ENCODE peak calls at places on chromosomes 7 and 10, in eight cellular contexts. One of them, this sample, is unnamed.

GRCh38 chr10:78589687-78590086 is 479.1 kb upstream of the ZMIZ1 start:
- DNase-seq in effector memory CD8-positive, alpha-beta T cell: no peak
- DNase-seq in left colon: no peak
- DNase-seq in psoas muscle: no peak
- DNase-seq in GM04503: no peak
- DNase-seq in GM13976: no peak
- DNase-seq in iPS-NIHi11: no peak
- DNase-seq in astrocyte of the spinal cord: no peak
- DNase-seq in this sample: no peak

GRCh38 chr7:96167424-96167823 is 154.5 kb downstream of the SLC25A13 start:
- DNase-seq in effector memory CD8-positive, alpha-beta T cell: no peak
- DNase-seq in left colon: no peak
- DNase-seq in psoas muscle: no peak
- DNase-seq in GM04503: no peak
- DNase-seq in GM13976: no peak
- DNase-seq in iPS-NIHi11: no peak
- DNase-seq in astrocyte of the spinal cord: no peak
- DNase-seq in this sample: no peak

GRCh38 chr7:116075351-116076145 is 45.0 kb upstream of the TFEC start:
- DNase-seq in effector memory CD8-positive, alpha-beta T cell: no peak
- DNase-seq in left colon: no peak
- DNase-seq in psoas muscle: no peak
- DNase-seq in GM04503: no peak
- DNase-seq in GM13976: no peak
- DNase-seq in iPS-NIHi11: no peak
- DNase-seq in astrocyte of the spinal cord: peak; percentile 45
- DNase-seq in this sample: no peak

GRCh38 chr10:63414481-63415260 is 51.1 kb downstream of the JMJD1C start:
- DNase-seq in effector memory CD8-positive, alpha-beta T cell: no peak
- DNase-seq in left colon: no peak
- DNase-seq in psoas muscle: no peak
- DNase-seq in GM04503: no peak
- DNase-seq in GM13976: no peak
- DNase-seq in iPS-NIHi11: no peak
- DNase-seq in astrocyte of the spinal cord: peak; percentile 47
- DNase-seq in this sample: no peak

GRCh38 chr7:75734586-75735047 is 4.1 kb downstream of the HIP1 start:
- DNase-seq in effector memory CD8-positive, alpha-beta T cell: no peak
- DNase-seq in left colon: no peak
- DNase-seq in psoas muscle: no peak
- DNase-seq in GM04503: no peak
- DNase-seq in GM13976: no peak
- DNase-seq in iPS-NIHi11: no peak
- DNase-seq in astrocyte of the spinal cord: peak; percentile 75
- DNase-seq in this sample: no peak

GRCh38 chr7:47757946-47758371 is 176.0 kb upstream of the TNS3 start:
- DNase-seq in effector memory CD8-positive, alpha-beta T cell: no peak
- DNase-seq in left colon: peak; percentile 40
- DNase-seq in psoas muscle: peak; percentile 72
- DNase-seq in GM04503: peak; percentile 76
- DNase-seq in GM13976: no peak
- DNase-seq in iPS-NIHi11: no peak
- DNase-seq in astrocyte of the spinal cord: peak; percentile 88
- DNase-seq in this sample: no peak

GRCh38 chr7:2647594-2648172 is 15.9 kb downstream of the TTYH3 start:
- DNase-seq in effector memory CD8-positive, alpha-beta T cell: no peak
- DNase-seq in left colon: no peak
- DNase-seq in psoas muscle: no peak
- DNase-seq in GM04503: no peak
- DNase-seq in GM13976: no peak
- DNase-seq in iPS-NIHi11: no peak
- DNase-seq in astrocyte of the spinal cord: no peak
- DNase-seq in this sample: no peak

GRCh38 chr10:99369126-99369525 is 40.0 kb downstream of the CNNM1 start:
- DNase-seq in effector memory CD8-positive, alpha-beta T cell: no peak
- DNase-seq in left colon: no peak
- DNase-seq in psoas muscle: no peak
- DNase-seq in GM04503: no peak
- DNase-seq in GM13976: no peak
- DNase-seq in iPS-NIHi11: no peak
- DNase-seq in astrocyte of the spinal cord: peak; percentile 15
- DNase-seq in this sample: no peak

GRCh38 chr7:148914208-148914777 is 30.2 kb upstream of the EZH2 start:
- DNase-seq in effector memory CD8-positive, alpha-beta T cell: no peak
- DNase-seq in left colon: no peak
- DNase-seq in psoas muscle: no peak
- DNase-seq in GM04503: no peak
- DNase-seq in GM13976: peak; percentile 59
- DNase-seq in iPS-NIHi11: no peak
- DNase-seq in astrocyte of the spinal cord: peak; percentile 74
- DNase-seq in this sample: no peak

GRCh38 chr10:676178-676577 is 13.3 kb downstream of the DIP2C start:
- DNase-seq in effector memory CD8-positive, alpha-beta T cell: no peak
- DNase-seq in left colon: no peak
- DNase-seq in psoas muscle: no peak
- DNase-seq in GM04503: no peak
- DNase-seq in GM13976: no peak
- DNase-seq in iPS-NIHi11: no peak
- DNase-seq in astrocyte of the spinal cord: no peak
- DNase-seq in this sample: no peak

GRCh38 chr7:8391353-8392062 is 41.9 kb upstream of the NXPH1 start:
- DNase-seq in effector memory CD8-positive, alpha-beta T cell: no peak
- DNase-seq in left colon: no peak
- DNase-seq in psoas muscle: no peak
- DNase-seq in GM04503: no peak
- DNase-seq in GM13976: no peak
- DNase-seq in iPS-NIHi11: no peak
- DNase-seq in astrocyte of the spinal cord: no peak
- DNase-seq in this sample: no peak

GRCh38 chr7:117126631-117127030 is 173.3 kb downstream of the ST7 start:
- DNase-seq in effector memory CD8-positive, alpha-beta T cell: no peak
- DNase-seq in left colon: no peak
- DNase-seq in psoas muscle: no peak
- DNase-seq in GM04503: no peak
- DNase-seq in GM13976: no peak
- DNase-seq in iPS-NIHi11: no peak
- DNase-seq in astrocyte of the spinal cord: no peak
- DNase-seq in this sample: no peak

GRCh38 chr7:86598311-86598710 is 45.4 kb upstream of the GRM3 start:
- DNase-seq in effector memory CD8-positive, alpha-beta T cell: no peak
- DNase-seq in left colon: no peak
- DNase-seq in psoas muscle: no peak
- DNase-seq in GM04503: no peak
- DNase-seq in GM13976: no peak
- DNase-seq in iPS-NIHi11: peak; percentile 54
- DNase-seq in astrocyte of the spinal cord: no peak
- DNase-seq in this sample: no peak

GRCh38 chr7:85261341-85261740 is 74.5 kb upstream of the SEMA3D start:
- DNase-seq in effector memory CD8-positive, alpha-beta T cell: no peak
- DNase-seq in left colon: no peak
- DNase-seq in psoas muscle: no peak
- DNase-seq in GM04503: no peak
- DNase-seq in GM13976: no peak
- DNase-seq in iPS-NIHi11: no peak
- DNase-seq in astrocyte of the spinal cord: no peak
- DNase-seq in this sample: no peak

GRCh38 chr7:152597514-152597913 is 78.4 kb downstream of the XRCC2 start:
- DNase-seq in effector memory CD8-positive, alpha-beta T cell: no peak
- DNase-seq in left colon: no peak
- DNase-seq in psoas muscle: no peak
- DNase-seq in GM04503: no peak
- DNase-seq in GM13976: no peak
- DNase-seq in iPS-NIHi11: no peak
- DNase-seq in astrocyte of the spinal cord: no peak
- DNase-seq in this sample: no peak

GRCh38 chr7:15326044-15326644 is 235.7 kb downstream of the AGMO start:
- DNase-seq in effector memory CD8-positive, alpha-beta T cell: no peak
- DNase-seq in left colon: no peak
- DNase-seq in psoas muscle: no peak
- DNase-seq in GM04503: no peak
- DNase-seq in GM13976: peak; percentile 3
- DNase-seq in iPS-NIHi11: peak; percentile 10
- DNase-seq in astrocyte of the spinal cord: peak; percentile 50
- DNase-seq in this sample: no peak

GRCh38 chr10:132104471-132105301 is 38.9 kb downstream of the JAKMIP3 start:
- DNase-seq in effector memory CD8-positive, alpha-beta T cell: no peak
- DNase-seq in left colon: no peak
- DNase-seq in psoas muscle: no peak
- DNase-seq in GM04503: no peak
- DNase-seq in GM13976: no peak
- DNase-seq in iPS-NIHi11: no peak
- DNase-seq in astrocyte of the spinal cord: no peak
- DNase-seq in this sample: no peak

GRCh38 chr10:31759124-31759798 is 169.4 kb downstream of the ARHGAP12 start:
- DNase-seq in effector memory CD8-positive, alpha-beta T cell: peak; percentile 12
- DNase-seq in left colon: peak; percentile 79
- DNase-seq in psoas muscle: peak; percentile 60
- DNase-seq in GM04503: no peak
- DNase-seq in GM13976: peak; percentile 59
- DNase-seq in iPS-NIHi11: peak; percentile 67
- DNase-seq in astrocyte of the spinal cord: peak; percentile 47
- DNase-seq in this sample: peak; percentile 28

GRCh38 chr7:70334883-70335282 is 736.6 kb downstream of the AUTS2 start:
- DNase-seq in effector memory CD8-positive, alpha-beta T cell: peak; percentile 11
- DNase-seq in left colon: no peak
- DNase-seq in psoas muscle: no peak
- DNase-seq in GM04503: no peak
- DNase-seq in GM13976: no peak
- DNase-seq in iPS-NIHi11: no peak
- DNase-seq in astrocyte of the spinal cord: no peak
- DNase-seq in this sample: no peak

GRCh38 chr7:71251706-71252105 is 119.8 kb downstream of the GALNT17 start:
- DNase-seq in effector memory CD8-positive, alpha-beta T cell: no peak
- DNase-seq in left colon: no peak
- DNase-seq in psoas muscle: no peak
- DNase-seq in GM04503: no peak
- DNase-seq in GM13976: no peak
- DNase-seq in iPS-NIHi11: no peak
- DNase-seq in astrocyte of the spinal cord: no peak
- DNase-seq in this sample: no peak

GRCh38 chr10:3779146-3779707 is 5.8 kb downstream of the KLF6 start:
- DNase-seq in effector memory CD8-positive, alpha-beta T cell: no peak
- DNase-seq in left colon: no peak
- DNase-seq in psoas muscle: no peak
- DNase-seq in GM04503: no peak
- DNase-seq in GM13976: no peak
- DNase-seq in iPS-NIHi11: no peak
- DNase-seq in astrocyte of the spinal cord: no peak
- DNase-seq in this sample: no peak

GRCh38 chr7:132742152-132742551 is 165.9 kb upstream of the PLXNA4 start:
- DNase-seq in effector memory CD8-positive, alpha-beta T cell: no peak
- DNase-seq in left colon: no peak
- DNase-seq in psoas muscle: no peak
- DNase-seq in GM04503: no peak
- DNase-seq in GM13976: no peak
- DNase-seq in iPS-NIHi11: no peak
- DNase-seq in astrocyte of the spinal cord: peak; percentile 96
- DNase-seq in this sample: no peak

GRCh38 chr10:98107644-98108430 is 26.6 kb upstream of the R3HCC1L start:
- DNase-seq in effector memory CD8-positive, alpha-beta T cell: no peak
- DNase-seq in left colon: no peak
- DNase-seq in psoas muscle: no peak
- DNase-seq in GM04503: no peak
- DNase-seq in GM13976: no peak
- DNase-seq in iPS-NIHi11: no peak
- DNase-seq in astrocyte of the spinal cord: no peak
- DNase-seq in this sample: no peak

GRCh38 chr10:34648507-34648906 is 166.6 kb downstream of the PARD3 start:
- DNase-seq in effector memory CD8-positive, alpha-beta T cell: no peak
- DNase-seq in left colon: no peak
- DNase-seq in psoas muscle: no peak
- DNase-seq in GM04503: no peak
- DNase-seq in GM13976: no peak
- DNase-seq in iPS-NIHi11: no peak
- DNase-seq in astrocyte of the spinal cord: no peak
- DNase-seq in this sample: no peak

GRCh38 chr10:70348228-70348850 is 34.1 kb downstream of the LRRC20 start:
- DNase-seq in effector memory CD8-positive, alpha-beta T cell: peak; percentile 32
- DNase-seq in left colon: no peak
- DNase-seq in psoas muscle: no peak
- DNase-seq in GM04503: no peak
- DNase-seq in GM13976: peak; percentile 56
- DNase-seq in iPS-NIHi11: peak; percentile 71
- DNase-seq in astrocyte of the spinal cord: peak; percentile 35
- DNase-seq in this sample: no peak

GRCh38 chr10:121108051-121108450 is 256.9 kb downstream of the WDR11 start:
- DNase-seq in effector memory CD8-positive, alpha-beta T cell: no peak
- DNase-seq in left colon: no peak
- DNase-seq in psoas muscle: no peak
- DNase-seq in GM04503: no peak
- DNase-seq in GM13976: no peak
- DNase-seq in iPS-NIHi11: no peak
- DNase-seq in astrocyte of the spinal cord: no peak
- DNase-seq in this sample: no peak

GRCh38 chr7:4713183-4713784 is 31.2 kb downstream of the FOXK1 start:
- DNase-seq in effector memory CD8-positive, alpha-beta T cell: no peak
- DNase-seq in left colon: no peak
- DNase-seq in psoas muscle: no peak
- DNase-seq in GM04503: peak; percentile 78
- DNase-seq in GM13976: peak; percentile 79
- DNase-seq in iPS-NIHi11: no peak
- DNase-seq in astrocyte of the spinal cord: peak; percentile 33
- DNase-seq in this sample: no peak

GRCh38 chr10:112967200-112967599 is 17.2 kb downstream of the TCF7L2 start:
- DNase-seq in effector memory CD8-positive, alpha-beta T cell: no peak
- DNase-seq in left colon: no peak
- DNase-seq in psoas muscle: no peak
- DNase-seq in GM04503: no peak
- DNase-seq in GM13976: no peak
- DNase-seq in iPS-NIHi11: no peak
- DNase-seq in astrocyte of the spinal cord: peak; percentile 51
- DNase-seq in this sample: no peak

GRCh38 chr7:120961638-120962173 is 11.1 kb downstream of the ING3 start:
- DNase-seq in effector memory CD8-positive, alpha-beta T cell: no peak
- DNase-seq in left colon: no peak
- DNase-seq in psoas muscle: no peak
- DNase-seq in GM04503: no peak
- DNase-seq in GM13976: no peak
- DNase-seq in iPS-NIHi11: no peak
- DNase-seq in astrocyte of the spinal cord: no peak
- DNase-seq in this sample: no peak

GRCh38 chr10:119541046-119541445 is 1.5 kb downstream of the RGS10 start:
- DNase-seq in effector memory CD8-positive, alpha-beta T cell: no peak
- DNase-seq in left colon: no peak
- DNase-seq in psoas muscle: no peak
- DNase-seq in GM04503: peak; percentile 19
- DNase-seq in GM13976: no peak
- DNase-seq in iPS-NIHi11: no peak
- DNase-seq in astrocyte of the spinal cord: no peak
- DNase-seq in this sample: peak; percentile 24

GRCh38 chr10:72812798-72813430 is 80.6 kb upstream of the OIT3 start:
- DNase-seq in effector memory CD8-positive, alpha-beta T cell: no peak
- DNase-seq in left colon: no peak
- DNase-seq in psoas muscle: no peak
- DNase-seq in GM04503: peak; percentile 71
- DNase-seq in GM13976: no peak
- DNase-seq in iPS-NIHi11: no peak
- DNase-seq in astrocyte of the spinal cord: peak; percentile 75
- DNase-seq in this sample: no peak

GRCh38 chr7:4136501-4137110 is 545.5 kb upstream of the FOXK1 start:
- DNase-seq in effector memory CD8-positive, alpha-beta T cell: no peak
- DNase-seq in left colon: no peak
- DNase-seq in psoas muscle: no peak
- DNase-seq in GM04503: no peak
- DNase-seq in GM13976: no peak
- DNase-seq in iPS-NIHi11: peak; percentile 42
- DNase-seq in astrocyte of the spinal cord: peak; percentile 8
- DNase-seq in this sample: no peak

GRCh38 chr7:33986951-33987948 is 81.9 kb downstream of the BMPER start:
- DNase-seq in effector memory CD8-positive, alpha-beta T cell: no peak
- DNase-seq in left colon: no peak
- DNase-seq in psoas muscle: no peak
- DNase-seq in GM04503: peak; percentile 100
- DNase-seq in GM13976: no peak
- DNase-seq in iPS-NIHi11: no peak
- DNase-seq in astrocyte of the spinal cord: peak; percentile 98
- DNase-seq in this sample: no peak

GRCh38 chr10:78139336-78139735 is 105.7 kb downstream of the RPS24 start:
- DNase-seq in effector memory CD8-positive, alpha-beta T cell: no peak
- DNase-seq in left colon: no peak
- DNase-seq in psoas muscle: no peak
- DNase-seq in GM04503: no peak
- DNase-seq in GM13976: no peak
- DNase-seq in iPS-NIHi11: peak; percentile 73
- DNase-seq in astrocyte of the spinal cord: no peak
- DNase-seq in this sample: no peak

This sample was measured in CD8-positive, alpha-beta memory T cell.